ENCODE peak calls at places on chromosomes 6 and 20, in four cellular contexts. T is H1, S is K562, K is HepG2. J is an unnamed sample.

GRCh38 chr20:3659492-3660261 is 3.5 kb downstream of the GFRA4 start:
- DNase-seq in T (no peak), S (no peak), K (no peak), J (no peak)

GRCh38 chr6:2028457-2029038 is 216.9 kb downstream of the GMDS start:
- DNase-seq in T (no peak), S (no peak), K (no peak), J (no peak)

GRCh38 chr6:1724616-1725015 is 114.9 kb downstream of the FOXC1 start:
- DNase-seq in T (no peak), S (no peak), K (no peak), J (peak; percentile 79)

GRCh38 chr6:77341058-77341986 is 122.0 kb downstream of the HTR1B start:
- DNase-seq in T (no peak), S (no peak), K (no peak), J (no peak)

GRCh38 chr6:148358196-148358785 is 15.7 kb downstream of the SASH1 start:
- DNase-seq in T (no peak), S (no peak), K (no peak), J (no peak)

GRCh38 chr20:48142258-48142657 is 357.0 kb upstream of the SULF2 start:
- DNase-seq in T (no peak), S (no peak), K (no peak), J (no peak)

GRCh38 chr20:10637563-10637962 is 36.2 kb downstream of the JAG1 start:
- DNase-seq in T (peak; percentile 66), S (no peak), K (no peak), J (no peak)

GRCh38 chr20:62753626-62754025 is 42.6 kb upstream of the MRGBP start:
- DNase-seq in T (no peak), S (no peak), K (no peak), J (no peak)

GRCh38 chr6:124022641-124023040 is 219.0 kb downstream of the NKAIN2 start:
- DNase-seq in T (no peak), S (no peak), K (no peak), J (no peak)

GRCh38 chr6:29887819-29888581 is 54.3 kb upstream of the HLA-A start:
- DNase-seq in T (peak; percentile 86), S (no peak), K (no peak), J (peak; percentile 18)

GRCh38 chr6:2157441-2158127 is 87.8 kb downstream of the GMDS start:
- DNase-seq in T (no peak), S (no peak), K (peak; percentile 23), J (peak; percentile 48)

GRCh38 chr6:155832596-155832995 is 377.0 kb upstream of the NOX3 start:
- DNase-seq in T (no peak), S (no peak), K (peak; percentile 13), J (no peak)

GRCh38 chr6:166655251-166655650 is 28.2 kb upstream of the RPS6KA2 start:
- DNase-seq in T (no peak), S (no peak), K (peak; percentile 15), J (no peak)

DNA sequence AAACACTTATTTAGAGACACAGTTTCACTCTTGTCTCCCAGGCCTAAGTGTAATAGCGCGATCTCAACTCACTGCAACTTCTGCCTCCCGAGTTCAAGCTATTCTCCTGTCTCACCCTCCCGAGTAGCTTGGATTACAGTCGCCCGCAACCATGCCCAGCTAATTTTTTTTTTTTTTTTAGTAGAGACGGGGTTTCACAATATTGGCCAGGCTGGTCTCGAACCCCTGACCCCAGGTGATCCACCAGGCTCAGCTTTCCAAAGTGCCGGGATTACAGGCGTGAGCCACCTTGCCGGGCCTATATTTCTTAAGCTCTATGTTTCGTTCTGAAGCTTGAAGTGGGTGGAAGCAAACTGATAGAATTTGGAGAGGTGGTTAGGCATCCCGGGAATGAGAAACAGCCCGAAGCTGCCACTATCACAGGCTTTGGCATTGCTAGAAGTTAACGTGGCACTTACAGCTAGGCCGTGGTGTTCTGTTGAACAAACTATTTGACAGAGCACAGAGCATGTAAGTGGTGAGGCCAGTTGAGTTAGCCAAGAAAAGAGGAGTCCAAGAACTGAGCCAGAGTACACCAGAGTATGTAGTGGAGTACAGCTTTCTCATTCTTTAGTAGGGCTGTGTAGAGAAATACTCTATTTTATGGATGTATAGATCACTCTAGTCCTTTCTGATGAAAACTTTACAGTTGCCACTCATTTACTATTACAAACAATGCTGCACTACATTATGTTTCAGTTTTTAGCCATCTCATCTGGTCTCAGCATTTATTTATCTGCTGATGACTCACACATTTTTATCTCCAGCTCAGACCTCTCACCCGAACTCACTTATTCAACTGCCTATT is 62.0 kb upstream of the HFE start:
- DNase-seq in T (no peak), S (peak; percentile 45), K (peak; percentile 63), J (no peak)
- TF ChIP-seq FOSL1 in T (no peak), S (peak; percentile 100), K (no peak), J (no peak)

DNA sequence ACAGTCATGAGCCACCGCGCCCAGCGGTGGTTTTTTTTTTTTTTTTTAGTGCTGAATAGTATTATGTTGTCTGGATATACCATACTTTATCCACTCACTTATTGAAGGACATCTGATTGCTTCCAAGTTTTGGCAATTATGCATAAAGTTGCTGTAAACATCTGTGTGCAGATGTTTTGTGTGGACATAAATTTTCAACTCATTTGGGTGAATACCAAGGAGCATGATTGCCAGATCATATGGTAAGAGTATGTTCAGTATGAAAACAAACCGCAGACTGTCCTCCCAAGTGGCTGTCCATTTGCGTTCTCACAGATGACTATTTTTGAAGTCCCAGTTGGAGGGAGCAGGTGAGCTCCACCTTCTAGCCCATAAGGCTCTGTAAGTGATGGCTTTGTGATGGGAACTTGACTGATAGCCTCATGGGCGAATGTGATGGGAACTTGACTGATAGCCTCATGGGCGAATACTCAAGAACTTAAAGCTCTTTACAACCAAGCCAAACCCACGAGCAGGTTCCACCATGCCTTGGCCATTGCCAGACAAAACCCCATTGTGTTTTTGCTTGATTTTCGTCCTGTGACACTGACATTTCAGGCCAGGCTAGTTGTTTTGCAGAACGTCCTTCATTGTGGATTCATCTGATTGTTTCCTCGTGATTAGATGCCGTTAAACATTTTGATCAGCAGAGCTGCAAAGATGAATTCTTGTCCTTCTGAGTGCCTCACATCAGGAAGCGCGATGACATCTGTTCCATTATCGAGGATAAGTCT is 51.0 kb downstream of the ZBTB2 start:
- DNase-seq in T (no peak), S (no peak), K (no peak), J (no peak)
- H3K27ac ChIP-seq in T (no peak overlapping the region), S (no peak overlapping the region), K (no peak overlapping the region), J (no peak overlapping the region)

GRCh38 chr20:31774408-31774807 is 35.3 kb downstream of the TPX2 start:
- DNase-seq in T (no peak), S (no peak), K (no peak), J (no peak)

GRCh38 chr20:31769681-31770080 is 30.6 kb downstream of the TPX2 start:
- DNase-seq in T (no peak), S (no peak), K (no peak), J (no peak)

GRCh38 chr20:31767805-31768204 is 28.7 kb downstream of the TPX2 start:
- DNase-seq in T (no peak), S (no peak), K (no peak), J (no peak)

GRCh38 chr20:31764641-31765305 is 25.7 kb downstream of the TPX2 start:
- DNase-seq in T (no peak), S (no peak), K (no peak), J (no peak)

GRCh38 chr20:31770243-31770642 is 31.2 kb downstream of the TPX2 start:
- DNase-seq in T (no peak), S (no peak), K (no peak), J (no peak)
- H2AFZ ChIP-seq in T (no peak overlapping the region), S (no peak overlapping the region), K (no peak overlapping the region), J (no peak overlapping the region)

GRCh38 chr6:93013054-93013453 is 406.3 kb downstream of the EPHA7 start:
- DNase-seq in T (no peak), S (no peak), K (no peak), J (no peak)
- TF ChIP-seq FOSL1 in T (no peak), S (no peak), K (no peak), J (no peak)

GRCh38 chr6:72956272-72956671 is 269.0 kb downstream of the KHDC1L start:
- DNase-seq in T (no peak), S (no peak), K (no peak), J (no peak)

GRCh38 chr6:72954736-72955135 is 270.6 kb downstream of the KHDC1L start:
- DNase-seq in T (no peak), S (no peak), K (no peak), J (no peak)

GRCh38 chr6:72963946-72964345 is 261.4 kb downstream of the KHDC1L start:
- DNase-seq in T (no peak), S (no peak), K (no peak), J (no peak)

GRCh38 chr6:72955666-72956065 is 269.6 kb downstream of the KHDC1L start:
- DNase-seq in T (no peak), S (no peak), K (no peak), J (no peak)

GRCh38 chr6:72959821-72960220 is 265.5 kb downstream of the KHDC1L start:
- DNase-seq in T (no peak), S (no peak), K (no peak), J (no peak)
- H3K27ac ChIP-seq in T (no peak overlapping the region), S (no peak overlapping the region), K (no peak overlapping the region), J (no peak overlapping the region)

GRCh38 chr6:28205879-28206278 is 19.2 kb upstream of the ZSCAN9 start:
- DNase-seq in T (no peak), S (no peak), K (no peak), J (no peak)

GRCh38 chr6:28208180-28208659 is 16.9 kb upstream of the ZSCAN9 start:
- DNase-seq in T (peak; percentile 55), S (no peak), K (no peak), J (no peak)

GRCh38 chr6:28209753-28210535 is 15.1 kb upstream of the ZSCAN9 start:
- DNase-seq in T (no peak), S (no peak), K (no peak), J (no peak)

GRCh38 chr6:28207244-28208179 is 17.6 kb upstream of the ZSCAN9 start:
- DNase-seq in T (peak; percentile 73), S (no peak), K (no peak), J (no peak)

DNA sequence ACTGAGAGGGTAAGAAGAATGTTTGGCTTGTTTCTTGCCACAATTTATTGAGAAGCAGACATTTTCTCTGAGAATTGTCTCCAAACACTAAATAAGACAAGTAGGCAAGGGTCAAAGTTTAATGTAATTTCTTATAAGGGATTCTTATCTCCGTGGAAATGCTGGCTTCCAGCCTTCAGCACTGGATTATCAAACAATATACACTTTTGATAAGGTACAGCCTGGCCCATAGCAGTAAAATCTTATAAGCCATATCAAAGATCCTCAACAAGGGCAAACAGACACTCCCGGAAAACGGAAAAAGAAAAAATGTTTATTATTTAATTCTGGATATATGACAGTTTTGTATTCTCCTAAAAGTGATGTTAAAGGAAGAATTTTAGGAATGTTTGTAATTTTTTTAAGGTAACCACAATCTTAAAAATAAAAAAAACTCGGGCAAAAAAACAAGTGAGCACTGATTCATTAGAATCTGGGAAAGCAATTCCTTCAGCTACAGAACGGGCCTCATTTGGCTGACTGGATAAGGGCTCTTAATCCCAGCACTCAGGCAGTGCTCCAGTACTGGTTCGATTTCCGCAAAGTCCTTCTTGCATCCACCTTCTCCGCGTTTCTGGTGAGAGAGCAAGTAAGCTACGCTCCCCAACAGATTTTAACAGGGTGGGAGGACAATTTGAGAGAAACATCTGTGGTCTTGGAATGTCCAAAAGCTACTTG is 18.4 kb upstream of the ZSCAN9 start:
- DNase-seq in T (no peak), S (no peak), K (no peak), J (no peak)
- H2AFZ ChIP-seq in T (peak overlapping the region; percentile 97), S (peak overlapping the region; percentile 35), K (no peak overlapping the region), J (peak overlapping the region; percentile 28)

GRCh38 chr20:53547664-53548239 is 45.9 kb downstream of the ZNF217 start:
- DNase-seq in T (peak; percentile 56), S (peak; percentile 38), K (peak; percentile 84), J (peak; percentile 42)
- TF ChIP-seq FOSL1 in T (no peak), S (no peak), K (no peak), J (no peak)

J was measured in HCT116.